ENCODE peak calls at places on chromosomes 11 and 22, in six cellular contexts. B is upper lobe of left lung, D is HepG2, J is A549, A is GM12878, W is K562. K is an unnamed sample.

GRCh38 chr11:107590460-107591097 is 368 bp upstream of the ELMOD1 start:
- ATAC-seq in B (peak), D (peak), J (peak), A (no peak), W (no peak), K (no peak)

GRCh38 chr11:45083544-45084087 is 62.8 kb upstream of the PRDM11 start:
- ATAC-seq in B (no peak), D (peak), J (peak), A (no peak), W (peak), K (no peak)

GRCh38 chr11:45089845-45090499 is 56.5 kb upstream of the PRDM11 start:
- ATAC-seq in B (no peak), D (peak), J (peak), A (no peak), W (peak), K (no peak)

GRCh38 chr22:28054622-28054871 is 135.5 kb upstream of the PITPNB start:
- ATAC-seq in B (no peak), D (no peak), J (no peak), A (no peak), W (no peak), K (no peak)

GRCh38 chr11:111386611-111387150 is 7.6 kb upstream of the POU2AF1 start:
- ATAC-seq in B (no peak), D (no peak), J (no peak), A (no peak), W (no peak), K (no peak)

GRCh38 chr11:20518323-20518834 is 81.0 kb upstream of the SLC6A5 start:
- ATAC-seq in B (no peak), D (peak), J (no peak), A (no peak), W (no peak), K (no peak)

GRCh38 chr22:17106161-17106784 is 14.9 kb downstream of the TMEM121B start:
- ATAC-seq in B (peak), D (peak), J (peak), A (no peak), W (peak), K (no peak)

GRCh38 chr11:16818284-16818683 is 79.8 kb downstream of the C11orf58 start:
- ATAC-seq in B (no peak), D (peak), J (peak), A (no peak), W (no peak), K (no peak)

GRCh38 chr22:38959574-38959973 is 2.2 kb downstream of the APOBEC3A start:
- ATAC-seq in B (no peak), D (no peak), J (no peak), A (no peak), W (no peak), K (no peak)

GRCh38 chr11:20512869-20513268 is 86.5 kb upstream of the SLC6A5 start:
- ATAC-seq in B (no peak), D (no peak), J (no peak), A (peak), W (no peak), K (no peak)

GRCh38 chr22:22935546-22936157 is 48.0 kb downstream of the IGLL5 start:
- ATAC-seq in B (no peak), D (no peak), J (no peak), A (peak), W (peak), K (no peak)

GRCh38 chr11:17471501-17471900 is 5.1 kb downstream of the ABCC8 start:
- ATAC-seq in B (no peak), D (peak), J (no peak), A (no peak), W (peak), K (no peak)

GRCh38 chr22:36467042-36467810 is 14.2 kb downstream of the TXN2 start:
- ATAC-seq in B (no peak), D (no peak), J (peak), A (no peak), W (no peak), K (no peak)

GRCh38 chr22:40411506-40411861 is 41.1 kb downstream of the SGSM3 start:
- ATAC-seq in B (no peak), D (no peak), J (no peak), A (no peak), W (no peak), K (no peak)

GRCh38 chr11:106031210-106031845 is 9.3 kb upstream of the MSANTD4 start:
- ATAC-seq in B (no peak), D (no peak), J (no peak), A (peak), W (no peak), K (no peak)

GRCh38 chr22:29301716-29302401 is 4.6 kb upstream of the GAS2L1 start:
- ATAC-seq in B (no peak), D (peak), J (peak), A (peak), W (no peak), K (no peak)

GRCh38 chr11:47248664-47249377 is at the start of gene ACP2:
- ATAC-seq in B (peak), D (peak), J (peak), A (peak), W (peak), K (peak)
- TF ChIP-seq EP300 in B (no peak), D (peak), J (no peak), A (no peak), W (peak), K (no peak)

GRCh38 chr11:9089636-9090035 is 1.8 kb downstream of the SCUBE2 start:
- ATAC-seq in B (no peak), D (no peak), J (peak), A (no peak), W (no peak), K (no peak)
- TF ChIP-seq EP300 in B (no peak), D (no peak), J (no peak), A (no peak), W (no peak), K (no peak)

GRCh38 chr11:132472411-132473205 is 1059.7 kb downstream of the OPCML start:
- ATAC-seq in B (no peak), D (no peak), J (no peak), A (no peak), W (no peak), K (no peak)
- TF ChIP-seq EP300 in B (no peak), D (no peak), J (no peak), A (no peak), W (no peak), K (no peak)

GRCh38 chr11:114039551-114039950 is 20.0 kb upstream of the ZBTB16 start:
- ATAC-seq in B (no peak), D (no peak), J (no peak), A (no peak), W (no peak), K (no peak)

GRCh38 chr11:114033572-114033971 is 25.9 kb upstream of the ZBTB16 start:
- ATAC-seq in B (no peak), D (no peak), J (no peak), A (no peak), W (no peak), K (no peak)

GRCh38 chr11:114034956-114035355 is 24.6 kb upstream of the ZBTB16 start:
- ATAC-seq in B (no peak), D (no peak), J (no peak), A (no peak), W (no peak), K (no peak)

GRCh38 chr11:114036958-114037357 is 22.6 kb upstream of the ZBTB16 start:
- ATAC-seq in B (no peak), D (no peak), J (peak), A (no peak), W (no peak), K (no peak)

DNA sequence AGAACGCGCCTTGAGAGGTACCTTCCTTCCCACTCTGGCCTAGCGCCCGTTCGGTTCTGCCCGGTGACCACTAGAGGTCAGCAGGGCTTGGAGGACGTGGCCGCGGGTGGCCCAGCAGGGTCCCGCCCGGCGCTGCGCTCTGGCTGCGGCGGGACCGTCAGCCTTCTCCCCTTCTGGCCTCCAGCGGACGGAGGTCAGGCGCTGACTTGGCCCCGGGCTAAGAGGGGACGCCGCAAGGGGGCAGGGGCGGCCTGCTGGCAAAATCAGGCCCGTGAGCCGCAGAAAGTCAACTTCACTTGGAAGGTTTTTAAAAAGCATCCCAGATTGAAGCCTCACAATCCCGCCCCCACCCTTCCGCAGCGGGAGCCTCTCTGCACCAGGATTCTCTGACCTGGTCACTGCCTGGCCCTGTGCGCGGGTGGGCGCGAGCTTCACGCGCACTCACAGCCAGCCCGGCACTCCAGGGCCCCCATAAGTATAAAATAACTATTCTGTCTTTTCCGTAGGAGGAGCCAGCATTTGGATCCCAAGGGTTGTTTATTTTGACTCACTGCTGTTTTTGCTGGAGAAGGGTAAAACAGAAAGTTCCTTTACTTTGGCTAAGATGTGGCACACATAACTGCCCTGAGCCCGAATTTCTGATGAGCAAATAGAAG is 23.2 kb upstream of the ZBTB16 start:
- ATAC-seq in B (peak), D (peak), J (peak), A (peak), W (peak), K (peak)
- TF ChIP-seq EP300 in B (no peak), D (no peak), J (no peak), A (no peak), W (no peak), K (no peak)

GRCh38 chr11:70335511-70335910 is 62.8 kb upstream of the CTTN start:
- ATAC-seq in B (no peak), D (no peak), J (no peak), A (no peak), W (peak), K (no peak)

GRCh38 chr11:70334351-70334995 is 63.9 kb upstream of the CTTN start:
- ATAC-seq in B (no peak), D (no peak), J (no peak), A (no peak), W (no peak), K (no peak)

GRCh38 chr11:70331901-70332300 is 61.4 kb downstream of the PPFIA1 start:
- ATAC-seq in B (no peak), D (no peak), J (peak), A (no peak), W (no peak), K (no peak)

GRCh38 chr11:70332567-70332966 is 62.1 kb downstream of the PPFIA1 start:
- ATAC-seq in B (no peak), D (no peak), J (no peak), A (no peak), W (no peak), K (no peak)

DNA sequence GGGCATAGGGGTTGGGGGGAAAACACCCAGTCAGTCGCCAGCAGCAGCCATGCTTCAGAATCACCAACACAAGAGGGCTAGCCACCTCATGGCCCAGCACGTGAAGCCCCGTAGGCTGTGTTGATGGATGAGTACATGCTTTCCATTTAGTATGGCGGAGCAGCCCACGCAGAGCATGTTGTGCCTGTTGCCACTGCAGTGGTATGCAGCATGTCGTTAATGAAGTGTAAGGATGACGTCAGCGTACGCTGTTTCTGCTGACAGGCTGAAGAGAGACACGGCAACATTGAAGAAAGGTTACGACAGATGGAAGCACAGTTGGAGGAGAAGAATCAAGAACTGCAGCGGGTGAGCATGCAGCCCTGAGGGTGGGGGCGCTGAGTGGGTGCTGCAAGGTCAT is 62.7 kb downstream of the PPFIA1 start:
- ATAC-seq in B (peak), D (no peak), J (no peak), A (no peak), W (no peak), K (no peak)
- TF ChIP-seq EP300 in B (no peak), D (no peak), J (no peak), A (no peak), W (no peak), K (no peak)

DNA sequence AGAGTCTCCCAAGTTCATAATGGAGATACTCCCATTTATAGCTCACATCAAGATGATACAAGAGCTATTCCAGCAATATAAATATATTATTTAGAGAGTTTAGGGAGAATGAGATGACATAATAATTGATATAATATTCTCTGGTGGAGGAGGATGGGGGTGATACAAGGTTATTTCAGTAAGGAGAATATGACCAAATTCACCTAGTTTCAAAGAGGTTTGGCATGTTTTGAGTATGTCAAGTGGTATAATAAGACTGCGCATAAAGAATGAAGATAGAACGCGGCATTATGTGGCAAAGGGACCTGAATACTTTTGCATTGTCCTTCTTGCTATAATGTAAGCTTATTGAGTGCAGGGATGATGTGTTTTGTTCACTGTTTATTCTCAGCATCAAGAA is 1283.5 kb downstream of the LRRC4C start:
- ATAC-seq in B (no peak), D (no peak), J (no peak), A (no peak), W (no peak), K (no peak)
- TF ChIP-seq EP300 in B (no peak), D (no peak), J (no peak), A (no peak), W (no peak), K (no peak)

GRCh38 chr11:8873966-8874365 is 37.0 kb upstream of the AKIP1 start:
- ATAC-seq in B (no peak), D (no peak), J (no peak), A (no peak), W (no peak), K (no peak)

GRCh38 chr11:8870461-8871282 is 40.3 kb upstream of the AKIP1 start:
- ATAC-seq in B (peak), D (peak), J (peak), A (peak), W (no peak), K (peak)

GRCh38 chr11:8872017-8872416 is 39.0 kb upstream of the AKIP1 start:
- ATAC-seq in B (no peak), D (no peak), J (no peak), A (no peak), W (no peak), K (no peak)

GRCh38 chr11:8867856-8868705 is 42.9 kb upstream of the AKIP1 start:
- ATAC-seq in B (no peak), D (peak), J (no peak), A (no peak), W (no peak), K (no peak)

DNA sequence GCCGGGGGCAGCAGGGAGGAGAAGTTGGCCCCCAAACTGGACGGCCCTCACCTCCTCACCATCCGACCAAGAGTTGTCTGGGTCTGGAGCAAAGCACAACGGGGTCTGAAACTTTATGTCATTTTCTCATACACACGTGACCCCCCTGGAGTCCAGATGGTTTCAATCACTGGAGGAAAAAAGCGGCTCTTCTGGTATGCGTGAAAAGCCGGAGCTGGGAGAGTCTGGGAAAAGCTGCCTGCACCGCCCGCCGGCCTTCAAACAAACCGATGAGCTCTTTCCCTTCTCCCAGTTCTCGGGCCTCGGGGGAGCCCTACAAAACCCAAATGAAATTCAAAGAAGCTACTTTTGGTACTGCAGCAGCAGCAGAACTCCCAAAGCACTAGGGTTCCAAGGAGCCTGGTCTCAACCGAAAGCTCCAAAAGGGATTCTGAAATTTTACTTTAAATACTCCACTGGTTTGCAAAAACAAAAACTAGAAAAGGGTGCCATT is 39.7 kb upstream of the AKIP1 start:
- ATAC-seq in B (peak), D (peak), J (peak), A (no peak), W (no peak), K (peak)
- TF ChIP-seq EP300 in B (no peak), D (no peak), J (no peak), A (no peak), W (no peak), K (no peak)

GRCh38 chr11:121870202-121871045 is 245.6 kb downstream of the BLID start:
- ATAC-seq in B (no peak), D (no peak), J (no peak), A (no peak), W (no peak), K (peak)
- TF ChIP-seq EP300 in B (no peak), D (no peak), J (no peak), A (no peak), W (no peak), K (no peak)